ENCODE peak calls at places on chromosomes 4 and X, in four cellular contexts. A, G, E and M are unnamed samples.

GRCh38 chrX:40539214-40540142 is 41.3 kb upstream of the ATP6AP2 start:
- DNase-seq in A (peak; percentile 20), G (peak; percentile 73), E (no peak), M (peak; percentile 68)

GRCh38 chr4:124711469-124712416 is 789 bp downstream of the ANKRD50 start:
- DNase-seq in A (peak; percentile 34), G (peak; percentile 13), E (no peak), M (peak; percentile 4)

GRCh38 chrX:9456250-9457074 is 8.4 kb upstream of the TBL1X start:
- DNase-seq in A (no peak), G (peak; percentile 85), E (no peak), M (peak; percentile 82)

GRCh38 chr4:103451341-103451740 is 253.2 kb upstream of the CENPE start:
- DNase-seq in A (no peak), G (no peak), E (no peak), M (no peak)

GRCh38 chr4:76811604-76812412 is 86.1 kb downstream of the SOWAHB start:
- DNase-seq in A (peak; percentile 65), G (no peak), E (no peak), M (no peak)

GRCh38 chr4:150694438-150694837 is 112.5 kb downstream of the MAB21L2 start:
- DNase-seq in A (no peak), G (no peak), E (no peak), M (no peak)

GRCh38 chr4:123699823-123700822 is 303.5 kb downstream of the SPRY1 start:
- DNase-seq in A (peak; percentile 31), G (no peak), E (no peak), M (no peak)

GRCh38 chr4:145956288-145956890 is 17.8 kb upstream of the ZNF827 start:
- DNase-seq in A (peak; percentile 11), G (peak; percentile 47), E (peak; percentile 20), M (peak; percentile 32)

GRCh38 chr4:2824329-2825183 is 19.1 kb upstream of the ADD1 start:
- DNase-seq in A (no peak), G (no peak), E (no peak), M (no peak)

GRCh38 chrX:10341309-10341708 is 184.5 kb downstream of the CLCN4 start:
- DNase-seq in A (no peak), G (no peak), E (no peak), M (no peak)

GRCh38 chrX:130118941-130119640 is 8.8 kb upstream of the ELF4 start:
- DNase-seq in A (no peak), G (no peak), E (no peak), M (no peak)

GRCh38 chr4:127400736-127401346 is 231.9 kb upstream of the INTU start:
- DNase-seq in A (peak; percentile 36), G (no peak), E (peak; percentile 36), M (no peak)

GRCh38 chrX:16695079-16695676 is 17.3 kb downstream of the CTPS2 start:
- DNase-seq in A (peak; percentile 18), G (peak; percentile 59), E (peak; percentile 56), M (peak; percentile 44)

GRCh38 chr4:100082852-100083251 is 107.4 kb downstream of the DDIT4L start:
- DNase-seq in A (no peak), G (no peak), E (no peak), M (no peak)